ENCODE peak calls at places on chromosomes 4 and X, in five cellular contexts. W is tibial artery, H is mammary epithelial cell, N is fibroblast of lung, S is GM23338. D is an unnamed sample.

GRCh38 chrX:40068048-40068447 is 29.7 kb downstream of the BCOR start:
- DNase-seq in W (no peak), H (peak; percentile 16), N (peak; percentile 11), S (no peak), D (no peak)

GRCh38 chrX:24838624-24839023 is 144.9 kb downstream of the POLA1 start:
- DNase-seq in W (no peak), H (peak; percentile 6), N (peak; percentile 57), S (peak; percentile 32), D (no peak)

GRCh38 chrX:17860811-17861495 is at the start of gene RAI2:
- DNase-seq in W (peak; percentile 40), H (no peak), N (no peak), S (peak; percentile 48), D (peak; percentile 50)

GRCh38 chrX:16278927-16279326 is 111.6 kb downstream of the MAGEB17 start:
- DNase-seq in W (no peak), H (no peak), N (no peak), S (peak; percentile 50), D (no peak)

GRCh38 chr4:3683077-3683743 is 83.0 kb upstream of the ADRA2C start:
- DNase-seq in W (no peak), H (no peak), N (no peak), S (no peak), D (no peak)

GRCh38 chr4:38567448-38567847 is 96.6 kb upstream of the KLF3 start:
- DNase-seq in W (no peak), H (peak; percentile 88), N (no peak), S (no peak), D (no peak)

GRCh38 chrX:1323315-1323714 is 13.3 kb upstream of the IL3RA start:
- DNase-seq in W (no peak), H (no peak), N (no peak), S (peak; percentile 85), D (no peak)

GRCh38 chr4:144906181-144906895 is 191.7 kb downstream of the ANAPC10 start:
- DNase-seq in W (no peak), H (peak; percentile 44), N (no peak), S (no peak), D (no peak)

GRCh38 chr4:168584321-168584771 is 87.5 kb downstream of the PALLD start:
- DNase-seq in W (no peak), H (peak; percentile 78), N (peak; percentile 54), S (no peak), D (no peak)

GRCh38 chrX:105150557-105150956 is 69.9 kb downstream of the TEX13A start:
- DNase-seq in W (no peak), H (no peak), N (no peak), S (no peak), D (no peak)

GRCh38 chr4:55125763-55126541 is 557 bp upstream of the KDR start:
- DNase-seq in W (peak; percentile 38), H (peak; percentile 19), N (peak; percentile 15), S (peak; percentile 34), D (no peak)

GRCh38 chr4:96913437-96914075 is 1073.7 kb downstream of the PDHA2 start:
- DNase-seq in W (no peak), H (no peak), N (no peak), S (no peak), D (no peak)

GRCh38 chr4:71635094-71635493 is 148.8 kb downstream of the GC start:
- DNase-seq in W (no peak), H (no peak), N (no peak), S (peak; percentile 27), D (no peak)

GRCh38 chrX:46758956-46759644 is at the start of gene SLC9A7:
- DNase-seq in W (peak; percentile 66), H (peak; percentile 72), N (peak; percentile 59), S (peak; percentile 73), D (peak; percentile 82)

GRCh38 chr4:103372002-103372558 is 173.9 kb upstream of the CENPE start:
- DNase-seq in W (no peak), H (no peak), N (no peak), S (no peak), D (no peak)

GRCh38 chrX:132615396-132616131 is 126.7 kb upstream of the MBNL3 start:
- DNase-seq in W (peak; percentile 21), H (peak; percentile 37), N (peak; percentile 55), S (peak; percentile 70), D (peak; percentile 41)

GRCh38 chr4:76654796-76655195 is 219.8 kb downstream of the SHROOM3 start:
- DNase-seq in W (no peak), H (no peak), N (no peak), S (no peak), D (no peak)

GRCh38 chr4:34619531-34620109 is 1624.7 kb downstream of the ARAP2 start:
- DNase-seq in W (no peak), H (no peak), N (peak; percentile 61), S (no peak), D (no peak)

GRCh38 chr4:113476800-113477199 is 284.7 kb downstream of the CAMK2D start:
- DNase-seq in W (no peak), H (peak; percentile 86), N (peak; percentile 32), S (no peak), D (no peak)

GRCh38 chrX:13937370-13938052 is 92.2 kb downstream of the GEMIN8 start:
- DNase-seq in W (no peak), H (no peak), N (peak; percentile 45), S (no peak), D (no peak)

GRCh38 chrX:48919360-48919821 is 567 bp upstream of the PIM2 start:
- DNase-seq in W (no peak), H (no peak), N (no peak), S (peak; percentile 63), D (no peak)

GRCh38 chrX:115561605-115562491 is 874 bp downstream of the PLS3 start:
- DNase-seq in W (peak; percentile 51), H (peak; percentile 45), N (peak; percentile 55), S (peak; percentile 41), D (peak; percentile 34)

GRCh38 chrX:140744085-140744484 is 34.5 kb downstream of the LINC00632 start:
- DNase-seq in W (no peak), H (no peak), N (no peak), S (no peak), D (no peak)

DNA sequence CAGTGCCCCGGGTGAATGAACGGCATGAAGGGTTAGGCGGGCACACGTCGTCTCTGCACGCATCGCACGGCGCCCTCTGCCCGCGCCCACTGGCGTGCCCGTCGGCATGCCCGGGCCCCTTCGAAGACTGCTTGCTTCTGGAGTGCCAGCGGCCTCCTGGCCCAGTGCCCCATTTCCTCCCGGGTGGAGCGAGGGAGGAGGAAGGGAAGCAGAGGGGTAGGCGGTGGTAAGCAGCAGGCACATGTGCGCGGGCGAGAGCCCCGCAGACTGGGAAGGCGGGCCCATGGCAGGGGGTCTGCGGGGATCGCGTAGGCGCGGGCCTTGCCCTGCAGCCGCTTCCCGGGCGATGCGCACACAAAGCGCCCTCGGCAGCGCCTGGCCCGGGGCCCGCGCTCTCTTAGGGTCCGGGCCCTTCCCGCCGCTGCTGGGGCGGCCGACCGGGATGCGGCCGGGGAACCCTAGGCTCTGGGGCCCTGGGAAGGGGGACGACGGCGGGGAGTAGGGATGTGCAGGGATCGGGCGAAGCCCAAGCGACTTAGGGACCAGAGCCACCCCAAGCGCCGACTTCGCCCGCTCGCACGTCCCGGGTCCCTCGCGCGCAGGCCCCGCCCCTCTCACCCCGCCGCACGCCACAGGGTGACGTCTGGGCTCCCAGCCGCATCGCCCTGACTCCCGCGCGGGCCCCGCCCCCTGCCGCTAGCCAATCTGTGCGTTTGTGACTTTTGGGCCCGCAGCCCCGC is 866 bp upstream of the EMD start:
- DNase-seq in W (peak; percentile 63), H (no peak), N (peak; percentile 49), S (peak; percentile 47), D (peak; percentile 67)
- H3K4me1 ChIP-seq in W (peaks cover 36% of the 10 kb centered on the region), H (peaks cover 32% of the 10 kb centered on the region), N (peaks cover 5% of the 10 kb centered on the region), S (peaks cover 4% of the 10 kb centered on the region), D (peaks cover 6% of the 10 kb centered on the region)

GRCh38 chr4:165328708-165329107 is 1.2 kb downstream of the MSMO1 start:
- DNase-seq in W (no peak), H (no peak), N (no peak), S (peak; percentile 2), D (no peak)

GRCh38 chr4:165326831-165327210 is 648 bp upstream of the MSMO1 start:
- DNase-seq in W (no peak), H (peak; percentile 50), N (peak; percentile 39), S (peak; percentile 61), D (peak; percentile 44)

GRCh38 chr4:165325732-165326512 is 1.5 kb upstream of the MSMO1 start:
- DNase-seq in W (no peak), H (peak; percentile 88), N (peak; percentile 80), S (peak; percentile 61), D (no peak)

GRCh38 chr4:165328101-165328425 is 594 bp downstream of the MSMO1 start:
- DNase-seq in W (no peak), H (no peak), N (no peak), S (no peak), D (no peak)

DNA sequence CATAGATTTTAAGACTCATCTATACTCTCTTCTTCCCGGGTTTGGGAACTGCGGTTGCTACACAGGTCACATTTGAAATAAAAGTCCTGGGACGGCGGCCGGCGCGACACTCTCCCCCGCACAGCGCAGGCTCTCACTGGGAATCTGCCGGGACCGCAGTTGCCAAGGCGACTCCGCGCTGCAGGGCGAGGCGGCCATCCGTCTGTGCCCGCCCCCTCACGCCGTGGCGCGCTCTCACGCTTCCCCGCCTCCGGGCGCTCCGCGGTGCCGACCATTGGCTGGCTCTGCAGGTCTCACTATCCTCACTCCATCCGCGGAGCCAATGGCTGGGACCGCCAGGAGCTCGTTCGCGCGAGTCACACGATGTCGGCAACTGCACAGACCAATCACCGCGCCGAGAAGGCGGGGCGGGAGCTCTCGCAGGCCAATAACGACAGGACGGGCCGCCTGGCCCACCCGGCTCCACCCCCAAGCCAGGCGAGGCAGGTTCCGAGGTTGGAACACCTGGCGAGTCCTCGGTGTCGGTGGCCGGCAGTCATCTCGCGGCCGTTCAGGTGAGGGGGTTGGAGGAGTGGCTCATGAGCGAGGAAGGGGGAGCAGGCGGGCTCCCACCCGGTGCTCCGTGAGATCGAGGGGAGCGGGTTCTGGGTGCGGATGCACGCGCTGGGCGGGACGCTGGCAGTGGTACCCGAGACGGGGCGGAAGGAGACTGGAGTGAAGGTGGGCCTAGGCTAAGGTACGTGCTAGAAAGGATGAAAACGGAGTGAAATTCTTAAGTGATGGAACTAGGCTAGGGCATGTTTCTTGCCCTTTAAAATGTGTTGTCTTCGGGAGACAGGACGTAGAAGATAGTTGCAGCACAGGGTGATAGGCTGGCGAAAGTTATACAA is at the start of gene MSMO1:
- DNase-seq in W (peak; percentile 99), H (peak; percentile 100), N (peak; percentile 99), S (peak; percentile 99), D (peak; percentile 99)
- TF ChIP-seq CTCF in W (no peak), H (no peak), N (no peak), S (no peak), D (no peak)

DNA sequence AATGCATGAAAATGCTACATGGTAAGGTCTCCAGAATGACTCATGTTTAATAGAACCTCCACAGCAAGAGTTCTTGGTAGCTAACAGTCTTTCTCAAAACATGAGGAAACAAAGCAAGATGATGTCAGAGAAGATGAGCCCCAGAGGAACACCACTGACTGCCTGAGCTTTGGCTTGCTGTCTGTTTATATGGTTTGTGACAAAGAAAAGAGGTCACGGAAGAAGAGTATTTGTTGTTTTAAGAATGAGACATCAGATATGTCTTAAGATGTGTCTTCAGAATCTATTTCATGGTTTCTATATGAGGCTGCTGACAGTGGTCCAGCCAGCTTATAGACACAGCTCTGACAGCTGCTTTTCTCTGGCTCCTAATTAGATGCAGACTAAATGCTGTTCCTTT is 18.8 kb upstream of the AREG start:
- DNase-seq in W (no peak), H (peak; percentile 58), N (peak; percentile 76), S (no peak), D (no peak)
- H3K4me1 ChIP-seq in W (no peaks in the 10 kb centered on the region), H (peaks cover 53% of the 10 kb centered on the region), N (no peaks in the 10 kb centered on the region), S (peaks cover 10% of the 10 kb centered on the region), D (no peaks in the 10 kb centered on the region)

DNA sequence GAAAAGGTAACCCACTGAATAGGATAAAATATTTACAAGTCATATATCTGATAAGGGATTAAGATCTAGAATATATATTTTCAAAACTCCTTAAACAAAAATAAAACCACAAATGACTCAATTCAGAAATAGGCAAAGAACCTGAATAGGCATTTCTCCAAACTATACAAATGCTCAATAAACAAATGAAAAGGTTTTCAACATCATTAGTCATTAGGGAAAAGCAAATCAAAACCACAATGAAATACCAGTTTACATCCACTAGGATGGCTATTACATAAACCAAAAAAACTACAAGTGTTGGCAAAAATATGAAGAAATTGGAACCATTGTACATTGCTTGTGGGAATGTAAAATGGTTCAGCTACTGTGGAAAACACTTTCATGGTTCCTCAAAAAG is 167.0 kb upstream of the GALNT7 start:
- DNase-seq in W (no peak), H (peak; percentile 81), N (peak; percentile 81), S (no peak), D (no peak)
- TF ChIP-seq CTCF in W (no peak), H (peak; percentile 18), N (no peak), S (no peak), D (no peak)

D was measured in pancreas.